ENCODE peak calls at places on chromosomes 4 and X, in eight cellular contexts. S is lower lobe of right lung, Y is lower leg skin, N is GM12865, A is lung, B is hepatocyte, Z is AG04450, Q is uterus. M is an unnamed sample.

GRCh38 chr4:33959519-33959918 is 2284.8 kb downstream of the ARAP2 start:
- DNase-seq in Q (no peak), Y (no peak), A (no peak), B (no peak), N (no peak), Z (no peak), S (no peak), M (peak)

GRCh38 chr4:56496241-56496640 is 9.3 kb upstream of the ARL9 start:
- DNase-seq in A (no peak), S (no peak), Z (no peak), N (no peak), B (no peak), Q (no peak), Y (no peak), M (no peak)

GRCh38 chrX:17527135-17527701 is 152.2 kb downstream of the NHS start:
- DNase-seq in S (peak), Y (no peak), Z (no peak), A (peak), N (no peak), Q (no peak), B (no peak), M (no peak)

GRCh38 chr4:55547918-55548317 is 1.2 kb upstream of the CLOCK start:
- DNase-seq in Z (no peak), Q (no peak), B (no peak), N (no peak), S (no peak), Y (no peak), A (no peak), M (no peak)

GRCh38 chr4:169818063-169818679 is 60.4 kb upstream of the HPF1 start:
- DNase-seq in Y (no peak), N (no peak), Q (no peak), A (no peak), B (no peak), S (no peak), Z (no peak), M (no peak)

GRCh38 chr4:140642674-140643437 is 74.1 kb upstream of the UCP1 start:
- DNase-seq in Y (no peak), A (no peak), S (no peak), B (no peak), Q (no peak), N (no peak), Z (no peak), M (no peak)

GRCh38 chr4:128803783-128804182 is 5.7 kb upstream of the JADE1 start:
- DNase-seq in Z (no peak), N (peak), Q (no peak), Y (no peak), S (no peak), B (no peak), A (no peak), M (no peak)

GRCh38 chr4:55132775-55133174 is 7.4 kb upstream of the KDR start:
- DNase-seq in Y (no peak), A (no peak), Z (no peak), S (no peak), B (no peak), Q (no peak), N (no peak), M (no peak)

GRCh38 chrX:103628386-103629290 is at the start of gene TCEAL1:
- DNase-seq in Q (peak), B (peak), A (peak), N (peak), S (peak), Z (no peak), Y (peak), M (no peak)

GRCh38 chrX:638482-639131 is 8.0 kb downstream of the SHOX start:
- DNase-seq in Y (no peak), B (no peak), Q (no peak), Z (no peak), N (no peak), A (no peak), S (no peak), M (no peak)

GRCh38 chr4:139245590-139245989 is 34.4 kb downstream of the MGARP start:
- DNase-seq in Z (no peak), B (no peak), Q (no peak), Y (no peak), A (no peak), N (no peak), S (no peak), M (peak)

GRCh38 chr4:56656346-56656643 is 24.8 kb downstream of the HOPX start:
- DNase-seq in S (no peak), Y (no peak), A (no peak), B (peak), Q (no peak), N (peak), Z (no peak), M (no peak)

GRCh38 chr4:40737882-40738281 is 11.9 kb upstream of the NSUN7 start:
- DNase-seq in A (no peak), B (no peak), Y (no peak), Z (no peak), Q (no peak), S (no peak), N (no peak), M (no peak)

GRCh38 chr4:81314897-81315470 is 100.0 kb upstream of the PRKG2 start:
- DNase-seq in Z (peak), S (no peak), Y (no peak), A (no peak), B (no peak), N (peak), Q (no peak), M (peak)

GRCh38 chr4:84582988-84583870 is at the start of gene CDS1:
- DNase-seq in A (peak), Q (peak), N (peak), B (peak), S (peak), Z (no peak), Y (peak), M (no peak)

GRCh38 chr4:94412019-94413017 is 39.4 kb upstream of the PDLIM5 start:
- DNase-seq in Q (peak), B (peak), Z (peak), A (no peak), Y (no peak), S (no peak), N (no peak), M (peak)

GRCh38 chrX:120517936-120518335 is 42.8 kb downstream of the CUL4B start:
- DNase-seq in Y (no peak), B (no peak), N (no peak), A (no peak), Q (no peak), S (no peak), Z (peak), M (peak)

GRCh38 chrX:118062048-118062789 is 54.4 kb downstream of the KLHL13 start:
- DNase-seq in S (no peak), Y (no peak), B (no peak), N (peak), A (no peak), Z (no peak), Q (no peak), M (no peak)

GRCh38 chrX:65878456-65878855 is 161.4 kb downstream of the VSIG4 start:
- DNase-seq in S (no peak), N (no peak), Y (no peak), B (no peak), Q (no peak), Z (no peak), A (no peak), M (no peak)
- H3K4me3 ChIP-seq in S (no peak), N (no peak), Y (no peak), B (no peak), Q (no peak), Z (no peak), A (peak), M (no peak)

GRCh38 chrX:110425222-110425621 is 66.6 kb downstream of the RTL9 start:
- DNase-seq in S (no peak), Q (no peak), B (no peak), Z (no peak), Y (no peak), N (no peak), A (no peak), M (peak)
- TF ChIP-seq CTCF in S (no peak), Q (no peak), B (no peak), Z (no peak), Y (no peak), N (no peak), A (no peak), M (no peak)

GRCh38 chr4:163157157-163157556 is 9.5 kb downstream of the NAF1 start:
- DNase-seq in Y (no peak), Z (peak), S (no peak), A (no peak), N (no peak), Q (no peak), B (no peak), M (peak)
- H3K4me3 ChIP-seq in Y (no peak), Z (peak), S (no peak), A (no peak), N (no peak), Q (no peak), B (no peak), M (no peak)

GRCh38 chr4:63717384-63717783 is 691.9 kb downstream of the TECRL start:
- DNase-seq in A (no peak), S (no peak), Q (no peak), Y (no peak), Z (no peak), N (peak), B (peak), M (no peak)
- TF ChIP-seq CTCF in A (no peak), S (no peak), Q (no peak), Y (no peak), Z (no peak), N (no peak), B (peak), M (no peak)

M was measured in AG10803.